ENCODE peak calls at places on chromosome 5, in four cellular contexts. One of them, this sample, is unnamed.

GRCh38 chr5:137310051-137310730 is 188.9 kb downstream of the SPOCK1 start:
- DNase-seq in HepG2: no peak
- DNase-seq in K562: no peak
- DNase-seq in GM12878: no peak
- DNase-seq in this sample: no peak

GRCh38 chr5:45260292-45260691 is 435.9 kb downstream of the HCN1 start:
- DNase-seq in K562: no peak
- DNase-seq in HepG2: no peak
- DNase-seq in GM12878: no peak
- DNase-seq in this sample: no peak

GRCh38 chr5:115246361-115246991 is 16.2 kb downstream of the PGGT1B start:
- DNase-seq in K562: peak; percentile 20
- DNase-seq in GM12878: peak; percentile 7
- DNase-seq in HepG2: peak; percentile 49
- DNase-seq in this sample: no peak

GRCh38 chr5:57683036-57683600 is 200.5 kb upstream of the ACTBL2 start:
- DNase-seq in HepG2: no peak
- DNase-seq in GM12878: no peak
- DNase-seq in K562: no peak
- DNase-seq in this sample: no peak

GRCh38 chr5:172509405-172509781 is 55.1 kb upstream of the SH3PXD2B start:
- DNase-seq in HepG2: no peak
- DNase-seq in K562: no peak
- DNase-seq in GM12878: no peak
- DNase-seq in this sample: no peak

GRCh38 chr5:172223901-172224873 is 30.2 kb downstream of the EFCAB9 start:
- DNase-seq in GM12878: peak; percentile 95
- DNase-seq in K562: no peak
- DNase-seq in HepG2: no peak
- DNase-seq in this sample: no peak

GRCh38 chr5:135332519-135333150 is 66.4 kb downstream of the MACROH2A1 start:
- DNase-seq in K562: peak; percentile 67
- DNase-seq in GM12878: no peak
- DNase-seq in HepG2: peak; percentile 59
- DNase-seq in this sample: no peak

GRCh38 chr5:99686538-99686937 is 757.7 kb upstream of the CHD1 start:
- DNase-seq in GM12878: no peak
- DNase-seq in HepG2: no peak
- DNase-seq in K562: no peak
- DNase-seq in this sample: no peak

GRCh38 chr5:81391-82021 is 10.5 kb upstream of the PLEKHG4B start:
- DNase-seq in K562: no peak
- DNase-seq in HepG2: no peak
- DNase-seq in GM12878: no peak
- DNase-seq in this sample: no peak

GRCh38 chr5:10138385-10139057 is 111.2 kb downstream of the ATPSCKMT start:
- DNase-seq in HepG2: no peak
- DNase-seq in K562: no peak
- DNase-seq in GM12878: no peak
- DNase-seq in this sample: no peak
- TF ChIP-seq ESRRA in HepG2: no peak
- TF ChIP-seq ESRRA in K562: no peak
- TF ChIP-seq ESRRA in GM12878: no peak
- TF ChIP-seq ESRRA in this sample: no peak

GRCh38 chr5:81554647-81555046 is 160.7 kb upstream of the ACOT12 start:
- DNase-seq in HepG2: no peak
- DNase-seq in GM12878: no peak
- DNase-seq in K562: no peak
- DNase-seq in this sample: no peak
- TF ChIP-seq ETV6 in HepG2: no peak
- TF ChIP-seq ETV6 in GM12878: no peak
- TF ChIP-seq ETV6 in K562: no peak
- TF ChIP-seq ETV6 in this sample: no peak

DNA sequence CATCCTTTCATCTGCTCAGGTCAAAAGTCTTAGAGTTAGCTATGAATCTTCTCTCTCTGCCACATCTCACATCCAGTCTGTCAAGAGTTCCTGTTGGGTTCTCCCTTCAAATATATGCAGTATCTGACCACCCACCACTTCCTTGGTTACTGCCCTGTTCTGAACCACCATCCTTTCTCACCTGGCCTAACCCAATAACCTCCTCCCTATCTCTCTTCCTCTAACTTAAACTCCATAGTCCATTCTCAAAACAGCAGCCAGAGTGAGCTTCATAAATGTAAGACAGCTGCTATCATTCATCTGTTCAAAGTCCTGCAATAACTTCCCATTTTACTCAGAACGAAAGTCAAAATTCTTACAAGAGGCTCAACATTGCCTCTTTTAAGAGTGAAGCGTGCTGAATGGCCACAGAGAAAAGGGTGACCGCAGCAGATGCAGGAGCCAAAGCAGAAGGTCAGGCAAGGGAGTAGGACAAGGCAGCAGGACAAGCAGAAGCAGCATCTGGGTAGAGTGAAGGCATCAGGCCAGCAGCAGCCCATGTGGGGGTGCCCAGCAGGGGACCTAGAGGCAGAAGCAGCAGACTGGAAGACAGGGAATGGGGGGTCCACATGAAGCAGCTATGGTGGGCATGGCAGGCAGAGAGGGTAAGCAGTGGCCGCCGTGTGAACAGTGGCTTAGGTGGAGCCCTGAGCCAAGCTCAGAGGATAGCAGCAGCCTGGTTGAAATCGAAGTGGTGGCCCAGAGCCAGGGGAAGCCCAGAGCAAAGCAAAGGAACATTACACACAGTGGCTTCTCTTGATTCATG is 39.3 kb upstream of the CDC42SE2 start:
- DNase-seq in GM12878: peak; percentile 96
- DNase-seq in HepG2: no peak
- DNase-seq in K562: no peak
- DNase-seq in this sample: no peak
- TF ChIP-seq USF2 in GM12878: no peak
- TF ChIP-seq USF2 in HepG2: no peak
- TF ChIP-seq USF2 in K562: no peak
- TF ChIP-seq USF2 in this sample: no peak

GRCh38 chr5:79621056-79621455 is 8.8 kb downstream of the TENT2 start:
- DNase-seq in K562: no peak
- DNase-seq in HepG2: no peak
- DNase-seq in GM12878: no peak
- DNase-seq in this sample: no peak
- TF ChIP-seq ESRRA in K562: no peak
- TF ChIP-seq ESRRA in HepG2: no peak
- TF ChIP-seq ESRRA in GM12878: no peak
- TF ChIP-seq ESRRA in this sample: no peak

DNA sequence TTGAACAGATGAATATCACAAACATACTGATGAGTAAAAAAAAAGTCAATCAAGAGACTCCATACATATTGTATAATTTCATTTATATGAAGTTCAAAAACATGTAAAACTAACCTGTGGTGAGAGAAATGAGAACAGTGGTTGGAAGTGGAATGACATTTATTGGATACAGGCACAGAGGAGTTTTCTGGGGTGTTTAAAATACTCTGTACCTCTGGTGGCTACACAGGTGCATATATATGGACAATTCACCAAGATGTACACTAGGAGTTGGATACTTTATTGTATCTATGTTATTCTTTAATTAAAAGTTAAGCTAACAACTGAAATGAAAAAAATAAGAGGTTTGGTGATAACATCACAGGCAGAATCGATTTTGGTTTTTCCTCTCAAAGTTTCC is 14.1 kb downstream of the FOXD1 start:
- DNase-seq in GM12878: no peak
- DNase-seq in HepG2: no peak
- DNase-seq in K562: no peak
- DNase-seq in this sample: no peak
- TF ChIP-seq ETV6 in GM12878: no peak
- TF ChIP-seq ETV6 in HepG2: no peak
- TF ChIP-seq ETV6 in K562: no peak
- TF ChIP-seq ETV6 in this sample: no peak

GRCh38 chr5:143023447-143024096 is 253.4 kb downstream of the ARHGAP26 start:
- DNase-seq in GM12878: peak; percentile 87
- DNase-seq in HepG2: no peak
- DNase-seq in K562: no peak
- DNase-seq in this sample: no peak
- TF ChIP-seq USF2 in GM12878: no peak
- TF ChIP-seq USF2 in HepG2: no peak
- TF ChIP-seq USF2 in K562: no peak
- TF ChIP-seq USF2 in this sample: no peak

GRCh38 chr5:52673495-52673894 is 114.2 kb upstream of the ITGA1 start:
- DNase-seq in GM12878: no peak
- DNase-seq in K562: no peak
- DNase-seq in HepG2: no peak
- DNase-seq in this sample: no peak

GRCh38 chr5:52672459-52672858 is 115.3 kb upstream of the ITGA1 start:
- DNase-seq in K562: no peak
- DNase-seq in HepG2: no peak
- DNase-seq in GM12878: no peak
- DNase-seq in this sample: no peak

GRCh38 chr5:52674815-52675545 is 112.7 kb upstream of the ITGA1 start:
- DNase-seq in HepG2: no peak
- DNase-seq in GM12878: no peak
- DNase-seq in K562: no peak
- DNase-seq in this sample: no peak
- TF ChIP-seq ESRRA in HepG2: no peak
- TF ChIP-seq ESRRA in GM12878: no peak
- TF ChIP-seq ESRRA in K562: no peak
- TF ChIP-seq ESRRA in this sample: no peak

DNA sequence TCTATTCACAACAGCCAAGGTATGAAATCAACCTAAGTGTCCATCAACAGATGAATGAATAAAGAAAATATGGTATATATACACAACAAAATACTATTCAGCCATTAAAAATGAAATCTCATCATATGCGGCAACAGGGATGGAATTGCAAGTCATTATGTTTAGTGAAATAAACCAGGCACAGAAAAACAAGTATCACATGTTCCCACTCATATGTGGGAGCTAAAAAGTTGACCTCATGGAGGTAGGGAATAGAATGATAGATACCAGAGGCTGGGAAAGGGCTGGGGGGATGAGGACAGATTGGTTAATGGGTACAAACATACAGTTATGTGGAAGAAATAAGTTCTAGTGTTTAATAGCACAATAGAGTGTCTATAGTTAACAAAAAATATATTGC is 149.7 kb downstream of the DEPDC1B start:
- DNase-seq in HepG2: no peak
- DNase-seq in GM12878: no peak
- DNase-seq in K562: no peak
- DNase-seq in this sample: no peak
- TF ChIP-seq ETV6 in HepG2: no peak
- TF ChIP-seq ETV6 in GM12878: no peak
- TF ChIP-seq ETV6 in K562: no peak
- TF ChIP-seq ETV6 in this sample: no peak

DNA sequence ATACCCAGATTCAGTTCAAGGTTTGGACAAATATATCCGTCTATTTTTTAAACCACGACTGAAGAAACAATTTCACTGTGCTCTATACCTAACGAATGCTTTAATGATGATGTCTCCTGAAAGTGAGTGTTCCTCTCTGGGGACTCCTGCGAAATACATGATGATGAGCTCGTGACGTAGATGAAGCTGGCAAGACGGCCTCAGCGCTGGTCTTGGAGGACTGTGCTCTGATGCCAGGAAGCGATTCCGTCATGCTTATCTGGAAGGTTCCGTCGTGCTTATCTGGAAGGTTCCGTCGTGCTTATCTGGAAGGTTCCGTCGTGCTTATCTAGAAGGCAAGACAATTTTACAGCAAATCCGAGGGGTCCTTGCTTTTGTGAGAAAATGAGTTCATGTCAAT is 250.8 kb upstream of the IRX2 start:
- DNase-seq in K562: no peak
- DNase-seq in GM12878: no peak
- DNase-seq in HepG2: no peak
- DNase-seq in this sample: no peak
- TF ChIP-seq USF2 in K562: no peak
- TF ChIP-seq USF2 in GM12878: no peak
- TF ChIP-seq USF2 in HepG2: no peak
- TF ChIP-seq USF2 in this sample: no peak